ENCODE peak calls at places on chromosomes 5 and 9, in six cellular contexts. One of them, this sample, is unnamed.

GRCh38 chr5:160390787-160391696 is 8.8 kb downstream of the FAM200C start:
- DNase-seq in left cardiac atrium: no peak
- DNase-seq in dermis blood vessel endothelial cell: peak; percentile 52
- DNase-seq in AML-193: peak; percentile 45
- DNase-seq in cardiac fibroblast: peak; percentile 46
- DNase-seq in stimulated activated CD4-positive, alpha-beta T cell treated with anti-CD3 and anti-CD28 coated beads, Interleukin-1b, Interleukin-23, amount 100 ng/mL, for 1 hour: no peak
- DNase-seq in this sample: peak; percentile 37

GRCh38 chr9:72661401-72662135 is 140.2 kb downstream of the TMC1 start:
- DNase-seq in cardiac fibroblast: peak; percentile 2
- DNase-seq in AML-193: no peak
- DNase-seq in stimulated activated CD4-positive, alpha-beta T cell treated with anti-CD3 and anti-CD28 coated beads, Interleukin-1b, Interleukin-23, amount 100 ng/mL, for 1 hour: no peak
- DNase-seq in dermis blood vessel endothelial cell: no peak
- DNase-seq in left cardiac atrium: no peak
- DNase-seq in this sample: peak; percentile 65

GRCh38 chr9:136013116-136013515 is 51.9 kb upstream of the UBAC1 start:
- DNase-seq in left cardiac atrium: peak; percentile 22
- DNase-seq in stimulated activated CD4-positive, alpha-beta T cell treated with anti-CD3 and anti-CD28 coated beads, Interleukin-1b, Interleukin-23, amount 100 ng/mL, for 1 hour: no peak
- DNase-seq in dermis blood vessel endothelial cell: no peak
- DNase-seq in cardiac fibroblast: no peak
- DNase-seq in AML-193: no peak
- DNase-seq in this sample: no peak

GRCh38 chr5:55603947-55604346 is 69.2 kb upstream of the PLPP1 start:
- DNase-seq in left cardiac atrium: no peak
- DNase-seq in dermis blood vessel endothelial cell: no peak
- DNase-seq in cardiac fibroblast: peak; percentile 75
- DNase-seq in AML-193: no peak
- DNase-seq in stimulated activated CD4-positive, alpha-beta T cell treated with anti-CD3 and anti-CD28 coated beads, Interleukin-1b, Interleukin-23, amount 100 ng/mL, for 1 hour: no peak
- DNase-seq in this sample: peak; percentile 92

GRCh38 chr5:37436146-37436934 is 57.2 kb downstream of the WDR70 start:
- DNase-seq in cardiac fibroblast: no peak
- DNase-seq in stimulated activated CD4-positive, alpha-beta T cell treated with anti-CD3 and anti-CD28 coated beads, Interleukin-1b, Interleukin-23, amount 100 ng/mL, for 1 hour: no peak
- DNase-seq in dermis blood vessel endothelial cell: no peak
- DNase-seq in AML-193: no peak
- DNase-seq in left cardiac atrium: no peak
- DNase-seq in this sample: no peak

GRCh38 chr5:87322381-87322780 is 54.7 kb downstream of the RASA1 start:
- DNase-seq in stimulated activated CD4-positive, alpha-beta T cell treated with anti-CD3 and anti-CD28 coated beads, Interleukin-1b, Interleukin-23, amount 100 ng/mL, for 1 hour: no peak
- DNase-seq in dermis blood vessel endothelial cell: no peak
- DNase-seq in AML-193: no peak
- DNase-seq in left cardiac atrium: no peak
- DNase-seq in cardiac fibroblast: no peak
- DNase-seq in this sample: no peak

GRCh38 chr5:4487581-4487980 is 652.5 kb upstream of the ADAMTS16 start:
- DNase-seq in left cardiac atrium: no peak
- DNase-seq in cardiac fibroblast: no peak
- DNase-seq in AML-193: no peak
- DNase-seq in dermis blood vessel endothelial cell: no peak
- DNase-seq in stimulated activated CD4-positive, alpha-beta T cell treated with anti-CD3 and anti-CD28 coated beads, Interleukin-1b, Interleukin-23, amount 100 ng/mL, for 1 hour: no peak
- DNase-seq in this sample: no peak

GRCh38 chr5:94469889-94470288 is 148.5 kb downstream of the KIAA0825 start:
- DNase-seq in cardiac fibroblast: peak; percentile 18
- DNase-seq in dermis blood vessel endothelial cell: no peak
- DNase-seq in left cardiac atrium: no peak
- DNase-seq in stimulated activated CD4-positive, alpha-beta T cell treated with anti-CD3 and anti-CD28 coated beads, Interleukin-1b, Interleukin-23, amount 100 ng/mL, for 1 hour: no peak
- DNase-seq in AML-193: no peak
- DNase-seq in this sample: peak; percentile 4

GRCh38 chr5:53357439-53357838 is 123.0 kb upstream of the FST start:
- DNase-seq in dermis blood vessel endothelial cell: no peak
- DNase-seq in cardiac fibroblast: no peak
- DNase-seq in AML-193: no peak
- DNase-seq in left cardiac atrium: no peak
- DNase-seq in stimulated activated CD4-positive, alpha-beta T cell treated with anti-CD3 and anti-CD28 coated beads, Interleukin-1b, Interleukin-23, amount 100 ng/mL, for 1 hour: no peak
- DNase-seq in this sample: no peak

GRCh38 chr9:14313378-14313940 is 482 bp downstream of the NFIB start:
- DNase-seq in stimulated activated CD4-positive, alpha-beta T cell treated with anti-CD3 and anti-CD28 coated beads, Interleukin-1b, Interleukin-23, amount 100 ng/mL, for 1 hour: no peak
- DNase-seq in AML-193: no peak
- DNase-seq in left cardiac atrium: no peak
- DNase-seq in cardiac fibroblast: peak; percentile 48
- DNase-seq in dermis blood vessel endothelial cell: peak; percentile 51
- DNase-seq in this sample: peak; percentile 53

GRCh38 chr9:135785013-135785575 is 83.1 kb downstream of the KCNT1 start:
- DNase-seq in AML-193: no peak
- DNase-seq in dermis blood vessel endothelial cell: no peak
- DNase-seq in stimulated activated CD4-positive, alpha-beta T cell treated with anti-CD3 and anti-CD28 coated beads, Interleukin-1b, Interleukin-23, amount 100 ng/mL, for 1 hour: no peak
- DNase-seq in cardiac fibroblast: no peak
- DNase-seq in left cardiac atrium: no peak
- DNase-seq in this sample: no peak

GRCh38 chr5:1057485-1057825 is 48.9 kb downstream of the NKD2 start:
- DNase-seq in cardiac fibroblast: no peak
- DNase-seq in AML-193: no peak
- DNase-seq in left cardiac atrium: no peak
- DNase-seq in dermis blood vessel endothelial cell: no peak
- DNase-seq in stimulated activated CD4-positive, alpha-beta T cell treated with anti-CD3 and anti-CD28 coated beads, Interleukin-1b, Interleukin-23, amount 100 ng/mL, for 1 hour: no peak
- DNase-seq in this sample: no peak

GRCh38 chr9:90631964-90632363 is 10.7 kb downstream of the DIRAS2 start:
- DNase-seq in stimulated activated CD4-positive, alpha-beta T cell treated with anti-CD3 and anti-CD28 coated beads, Interleukin-1b, Interleukin-23, amount 100 ng/mL, for 1 hour: no peak
- DNase-seq in AML-193: no peak
- DNase-seq in dermis blood vessel endothelial cell: no peak
- DNase-seq in left cardiac atrium: no peak
- DNase-seq in cardiac fibroblast: no peak
- DNase-seq in this sample: no peak

GRCh38 chr9:35333551-35333950 is 156.4 kb upstream of the RUSC2 start:
- DNase-seq in AML-193: no peak
- DNase-seq in left cardiac atrium: no peak
- DNase-seq in cardiac fibroblast: peak; percentile 64
- DNase-seq in stimulated activated CD4-positive, alpha-beta T cell treated with anti-CD3 and anti-CD28 coated beads, Interleukin-1b, Interleukin-23, amount 100 ng/mL, for 1 hour: no peak
- DNase-seq in dermis blood vessel endothelial cell: peak; percentile 52
- DNase-seq in this sample: peak; percentile 50

This sample was measured in M059J.